ENCODE peak calls at places on chromosomes 1 and 21, in nine cellular contexts. Q, X, K, E, L, Y, I, D and M are unnamed samples.

GRCh38 chr21:42202321-42202720 is 16.6 kb upstream of the ABCG1 start:
- DNase-seq in X (no peak), D (no peak), K (no peak), Q (no peak), Y (no peak), E (no peak), I (no peak), L (no peak), M (no peak)

GRCh38 chr1:22238356-22239224 is 95.7 kb upstream of the WNT4 start:
- DNase-seq in K (no peak), I (no peak), Y (no peak), E (no peak), Q (no peak), D (no peak), L (no peak), X (no peak), M (no peak)

GRCh38 chr1:231526536-231526935 is 1.9 kb upstream of the TSNAX start:
- DNase-seq in I (no peak), Q (no peak), E (no peak), Y (no peak), D (no peak), X (no peak), L (no peak), K (no peak), M (no peak)

GRCh38 chr1:91166106-91166712 is 144.4 kb upstream of the ZNF644 start:
- DNase-seq in K (peak), Y (peak), X (peak), I (no peak), D (peak), E (peak), L (no peak), Q (peak), M (peak)

GRCh38 chr1:192713921-192714320 is 78.0 kb downstream of the RGS13 start:
- DNase-seq in D (no peak), L (no peak), Y (no peak), K (no peak), Q (no peak), I (no peak), E (no peak), X (no peak), M (no peak)

GRCh38 chr1:1373493-1374067 is 1.4 kb downstream of the AURKAIP1 start:
- DNase-seq in Y (no peak), Q (no peak), E (no peak), K (no peak), D (no peak), L (no peak), I (no peak), X (no peak), M (no peak)

GRCh38 chr1:164914208-164914607 is 355.2 kb downstream of the PBX1 start:
- DNase-seq in X (no peak), Q (no peak), E (no peak), Y (peak), D (peak), I (no peak), K (no peak), L (no peak), M (no peak)

GRCh38 chr21:39518055-39518844 is 66.5 kb downstream of the SH3BGR start:
- DNase-seq in I (no peak), Y (peak), E (no peak), D (peak), Q (peak), K (peak), L (peak), X (no peak), M (peak)

GRCh38 chr1:935751-936231 is 12.1 kb downstream of the SAMD11 start:
- DNase-seq in L (no peak), D (no peak), K (no peak), Q (peak), E (peak), Y (no peak), I (no peak), X (peak), M (peak)

GRCh38 chr1:6554031-6554906 is at the start of gene NOL9:
- DNase-seq in D (peak), X (peak), L (peak), K (peak), Y (peak), I (peak), Q (peak), E (peak), M (peak)

GRCh38 chr1:198220428-198220827 is 63.6 kb downstream of the NEK7 start:
- DNase-seq in Q (no peak), I (no peak), D (peak), Y (no peak), X (peak), L (peak), E (no peak), K (peak), M (no peak)

GRCh38 chr1:101284021-101284420 is 47.2 kb downstream of the S1PR1 start:
- DNase-seq in X (no peak), Q (no peak), Y (no peak), D (no peak), I (no peak), L (no peak), K (no peak), E (no peak), M (no peak)

GRCh38 chr1:29804181-29804899 is 568.0 kb downstream of the PTPRU start:
- DNase-seq in K (no peak), E (no peak), D (no peak), Q (no peak), Y (no peak), X (no peak), I (no peak), L (no peak), M (no peak)

GRCh38 chr1:85473390-85473789 is 8.4 kb upstream of the DDAH1 start:
- DNase-seq in L (no peak), E (no peak), I (no peak), X (no peak), Q (no peak), Y (no peak), K (no peak), D (peak), M (no peak)